ENCODE peak calls at places on chromosomes 16 and 17, in five cellular contexts. Q, G, E, J and W are unnamed samples.

GRCh38 chr17:2056221-2057129 is 1.6 kb downstream of the HIC1 start:
- DNase-seq in Q (no peak), G (no peak), E (no peak), J (peak; percentile 53), W (peak; percentile 73)

GRCh38 chr17:47720754-47721533 is 12.1 kb upstream of the TBX21 start:
- DNase-seq in Q (no peak), G (no peak), E (no peak), J (no peak), W (no peak)

GRCh38 chr17:78674156-78674555 is 97.0 kb upstream of the DNAH17 start:
- DNase-seq in Q (no peak), G (no peak), E (no peak), J (no peak), W (no peak)

GRCh38 chr16:13909872-13910303 is 10.1 kb upstream of the ERCC4 start:
- DNase-seq in Q (peak; percentile 47), G (no peak), E (peak; percentile 58), J (no peak), W (peak; percentile 77)

GRCh38 chr16:75820672-75821071 is 94.4 kb upstream of the CPHXL start:
- DNase-seq in Q (peak; percentile 54), G (no peak), E (no peak), J (no peak), W (no peak)

GRCh38 chr17:57431415-57431814 is 175.1 kb downstream of the MSI2 start:
- DNase-seq in Q (no peak), G (no peak), E (no peak), J (no peak), W (no peak)

GRCh38 chr16:66713076-66713475 is 16.5 kb upstream of the CMTM4 start:
- DNase-seq in Q (no peak), G (no peak), E (no peak), J (no peak), W (no peak)

GRCh38 chr17:52159159-52159809 is 770 bp upstream of the CA10 start:
- DNase-seq in Q (no peak), G (no peak), E (no peak), J (no peak), W (no peak)

GRCh38 chr16:79798416-79799053 is 198.0 kb upstream of the MAF start:
- DNase-seq in Q (no peak), G (no peak), E (no peak), J (no peak), W (no peak)

GRCh38 chr17:77498056-77498785 is 357.5 kb downstream of the SEC14L1 start:
- DNase-seq in Q (no peak), G (no peak), E (no peak), J (no peak), W (no peak)

GRCh38 chr17:7803981-7804380 is 30.0 kb upstream of the KDM6B start:
- DNase-seq in Q (peak; percentile 37), G (peak; percentile 74), E (no peak), J (no peak), W (no peak)

GRCh38 chr17:49994085-49995054 is 654 bp downstream of the DLX3 start:
- DNase-seq in Q (no peak), G (no peak), E (no peak), J (no peak), W (no peak)

GRCh38 chr17:45332505-45332904 is 15.7 kb upstream of the MAP3K14 start:
- DNase-seq in Q (no peak), G (no peak), E (no peak), J (no peak), W (no peak)

GRCh38 chr17:7021993-7022778 is 664 bp upstream of the BCL6B start:
- DNase-seq in Q (peak; percentile 58), G (peak; percentile 82), E (no peak), J (peak; percentile 89), W (peak; percentile 38)

GRCh38 chr17:79097226-79098055 is 22.8 kb downstream of the ENGASE start:
- DNase-seq in Q (no peak), G (no peak), E (no peak), J (no peak), W (no peak)

GRCh38 chr16:2970563-2970962 is 1.4 kb downstream of the PAQR4 start:
- DNase-seq in Q (no peak), G (no peak), E (no peak), J (no peak), W (no peak)

GRCh38 chr17:69870751-69871199 is 204.2 kb upstream of the KCNJ16 start:
- DNase-seq in Q (peak; percentile 81), G (no peak), E (no peak), J (no peak), W (peak; percentile 71)

GRCh38 chr17:66576473-66576872 is 258.4 kb upstream of the CACNG5 start:
- DNase-seq in Q (no peak), G (no peak), E (no peak), J (no peak), W (no peak)

GRCh38 chr16:55480228-55480655 is 1.2 kb downstream of the MMP2 start:
- DNase-seq in Q (peak; percentile 93), G (peak; percentile 68), E (peak; percentile 60), J (peak; percentile 68), W (peak; percentile 92)

GRCh38 chr16:50664270-50664669 is 16.8 kb downstream of the SNX20 start:
- DNase-seq in Q (no peak), G (no peak), E (no peak), J (no peak), W (no peak)

GRCh38 chr16:17194190-17194780 is 276.5 kb downstream of the XYLT1 start:
- DNase-seq in Q (peak; percentile 51), G (peak; percentile 61), E (no peak), J (peak; percentile 76), W (peak; percentile 23)

GRCh38 chr17:73231841-73232586 is 29.7 kb downstream of the CPSF4L start:
- DNase-seq in Q (peak; percentile 90), G (peak; percentile 98), E (peak; percentile 87), J (peak; percentile 98), W (peak; percentile 94)

GRCh38 chr16:7746971-7747370 is 414.3 kb downstream of the RBFOX1 start:
- DNase-seq in Q (no peak), G (no peak), E (no peak), J (no peak), W (no peak)

GRCh38 chr16:31078597-31079341 is 4.5 kb downstream of the ZNF646 start:
- DNase-seq in Q (no peak), G (no peak), E (no peak), J (no peak), W (no peak)

GRCh38 chr17:70434536-70435490 is 265.5 kb downstream of the KCNJ2 start:
- DNase-seq in Q (no peak), G (peak; percentile 77), E (no peak), J (peak; percentile 4), W (no peak)

GRCh38 chr16:89973654-89974335 is 25.2 kb downstream of the DEF8 start:
- DNase-seq in Q (no peak), G (peak; percentile 61), E (no peak), J (no peak), W (no peak)

GRCh38 chr16:89973235-89973634 is 24.7 kb downstream of the DEF8 start:
- DNase-seq in Q (no peak), G (no peak), E (no peak), J (no peak), W (no peak)

GRCh38 chr16:89974860-89975259 is 26.3 kb downstream of the DEF8 start:
- DNase-seq in Q (no peak), G (peak; percentile 36), E (no peak), J (no peak), W (no peak)

GRCh38 chr16:89971495-89972243 is 23.1 kb downstream of the DEF8 start:
- DNase-seq in Q (peak; percentile 10), G (no peak), E (no peak), J (no peak), W (peak; percentile 3)

DNA sequence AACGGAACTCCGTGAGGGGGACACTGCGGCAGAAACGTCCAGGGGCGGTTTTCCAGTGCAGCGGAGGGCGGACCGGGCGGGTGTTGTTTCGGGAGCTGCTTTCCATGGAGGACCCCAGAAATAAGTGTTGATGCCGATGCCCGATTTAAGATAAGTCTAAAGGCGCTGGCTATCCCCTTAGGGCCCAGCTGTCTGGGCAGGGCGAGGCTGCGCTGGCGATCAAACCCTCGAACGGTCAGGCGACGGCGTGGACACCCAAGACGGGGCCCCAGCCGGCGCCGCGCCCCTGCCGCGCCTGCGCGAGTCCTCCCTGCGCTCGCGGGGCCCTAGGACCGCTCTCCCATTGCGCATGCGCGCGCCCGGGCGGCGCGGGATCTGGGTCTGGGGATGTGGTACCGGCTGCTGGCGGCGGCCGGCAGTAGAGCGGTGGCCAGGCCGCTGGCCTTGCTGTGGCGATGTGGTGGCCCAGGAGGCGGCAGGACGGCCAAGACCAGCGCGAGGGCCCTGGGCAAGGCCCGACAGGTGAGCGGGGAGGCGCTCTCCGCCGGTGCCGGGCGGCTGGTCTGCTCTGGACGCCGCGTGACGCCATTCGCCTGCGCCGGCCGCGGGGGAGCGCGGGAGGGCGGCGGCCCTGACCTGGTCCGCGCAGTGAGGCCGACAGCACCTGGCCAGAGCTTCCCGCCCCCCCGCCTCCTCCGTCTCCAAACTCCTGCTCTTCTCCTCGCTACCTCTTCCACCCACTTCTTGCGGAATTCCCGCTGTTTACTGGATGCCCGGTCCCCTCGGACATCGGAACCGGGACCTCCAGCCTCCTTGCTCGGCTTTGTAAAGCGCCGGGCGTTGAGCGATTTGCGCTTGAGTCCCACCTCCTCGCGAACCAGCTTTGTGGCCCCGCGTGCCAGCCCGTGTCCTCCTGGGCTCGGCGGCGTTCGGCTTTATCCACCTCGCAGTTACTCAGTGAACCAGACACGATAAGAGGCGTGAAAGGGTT is 24.0 kb downstream of the DEF8 start:
- DNase-seq in Q (peak; percentile 87), G (peak; percentile 93), E (peak; percentile 66), J (peak; percentile 90), W (peak; percentile 92)
- TF ChIP-seq CTCF in Q (no peak), G (no peak), E (peak; percentile 15), J (no peak), W (no peak)

DNA sequence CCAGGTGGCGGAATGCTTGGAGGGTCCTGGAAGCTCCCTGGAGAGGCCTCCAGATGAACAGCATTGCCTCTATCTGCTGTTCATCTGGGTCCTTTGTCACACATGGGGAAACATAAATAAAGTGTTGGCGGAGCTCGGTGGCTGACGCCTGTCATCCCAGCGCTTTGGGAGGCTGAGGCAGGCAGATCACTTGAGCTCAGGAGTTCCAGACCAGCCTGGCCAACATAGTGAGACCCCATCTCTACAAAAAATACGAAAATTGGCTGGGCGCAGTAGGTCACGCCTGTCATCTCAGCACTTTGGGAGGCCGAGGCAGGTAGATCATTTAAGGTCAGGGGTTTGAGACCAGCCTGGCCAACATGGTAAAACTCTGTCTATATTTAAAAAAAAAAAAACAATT is 2.2 kb downstream of the MYADML2 start:
- DNase-seq in Q (no peak), G (no peak), E (no peak), J (no peak), W (no peak)
- TF ChIP-seq CTCF in Q (no peak), G (no peak), E (no peak), J (no peak), W (no peak)

GRCh38 chr16:85479972-85480726 is 133.0 kb upstream of the GSE1 start:
- DNase-seq in Q (no peak), G (peak; percentile 72), E (no peak), J (peak; percentile 47), W (no peak)
- TF ChIP-seq CTCF in Q (no peak), G (peak; percentile 47), E (peak; percentile 27), J (peak; percentile 19), W (peak; percentile 44)

DNA sequence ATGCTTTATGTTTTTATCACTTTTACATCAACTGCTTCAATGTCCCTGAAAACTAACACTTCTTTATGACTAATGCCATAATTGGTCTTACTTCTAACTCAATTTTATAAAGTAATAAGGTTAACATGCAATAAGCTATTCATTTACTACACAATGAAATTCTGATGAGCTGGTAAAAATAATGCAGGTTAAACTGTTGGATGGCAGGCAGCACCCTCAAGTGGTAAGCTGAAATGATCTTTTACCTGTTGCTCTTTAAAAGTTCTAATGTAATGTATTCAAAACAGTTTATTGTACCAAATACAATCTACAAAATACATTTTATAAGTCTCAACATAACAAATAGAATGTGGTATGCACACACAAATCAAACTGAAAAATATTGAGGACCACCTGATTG is 1280.3 kb downstream of the CDH8 start:
- DNase-seq in Q (no peak), G (no peak), E (no peak), J (no peak), W (peak; percentile 12)
- TF ChIP-seq CTCF in Q (no peak), G (no peak), E (no peak), J (no peak), W (peak; percentile 24)

GRCh38 chr17:18156171-18156975 is 27.3 kb upstream of the ALKBH5 start:
- DNase-seq in Q (peak; percentile 52), G (no peak), E (no peak), J (no peak), W (no peak)
- TF ChIP-seq CTCF in Q (no peak), G (no peak), E (no peak), J (no peak), W (no peak)